ENCODE peak calls at places on chromosomes 4 and X, in nine cellular contexts. L, G, M, U, F, S, R, J and H are unnamed samples.

GRCh38 chr4:123248260-123248659 is 148.3 kb upstream of the SPRY1 start:
- DNase-seq in L (no peak), G (peak; percentile 22), M (no peak), U (no peak), F (peak; percentile 58), S (no peak), R (no peak), J (no peak), H (no peak)

GRCh38 chr4:3046149-3046548 is 28.2 kb downstream of the HTT-AS start:
- DNase-seq in L (no peak), G (no peak), M (no peak), U (no peak), F (no peak), S (no peak), R (no peak), J (no peak), H (no peak)

GRCh38 chr4:174216935-174217272 is 66.6 kb downstream of the FBXO8 start:
- DNase-seq in L (no peak), G (no peak), M (no peak), U (no peak), F (no peak), S (no peak), R (no peak), J (no peak), H (peak; percentile 13)

GRCh38 chr4:170079981-170080380 is 9.8 kb downstream of the AADAT start:
- DNase-seq in L (no peak), G (no peak), M (no peak), U (no peak), F (peak; percentile 11), S (no peak), R (no peak), J (peak; percentile 58), H (no peak)

GRCh38 chr4:929970-930625 is 2.0 kb downstream of the GAK start:
- DNase-seq in L (no peak), G (no peak), M (no peak), U (no peak), F (peak; percentile 71), S (no peak), R (no peak), J (no peak), H (no peak)

GRCh38 chr4:3756343-3757059 is 9.7 kb upstream of the ADRA2C start:
- DNase-seq in L (no peak), G (no peak), M (no peak), U (no peak), F (no peak), S (no peak), R (no peak), J (no peak), H (no peak)

GRCh38 chr4:180335571-180335970 is 1907.6 kb upstream of the TENM3 start:
- DNase-seq in L (no peak), G (no peak), M (no peak), U (no peak), F (no peak), S (no peak), R (no peak), J (peak; percentile 31), H (no peak)

GRCh38 chr4:182137343-182137742 is 105.9 kb upstream of the TENM3 start:
- DNase-seq in L (peak; percentile 41), G (no peak), M (no peak), U (no peak), F (no peak), S (no peak), R (no peak), J (peak; percentile 50), H (no peak)

GRCh38 chr4:6092131-6092530 is 73.9 kb upstream of the C4orf50 start:
- DNase-seq in L (no peak), G (no peak), M (no peak), U (no peak), F (no peak), S (no peak), R (no peak), J (no peak), H (no peak)

GRCh38 chrX:64908121-64908520 is 68.1 kb downstream of the ZC4H2 start:
- DNase-seq in L (no peak), G (no peak), M (no peak), U (no peak), F (no peak), S (no peak), R (no peak), J (no peak), H (no peak)
- TF ChIP-seq CTCF in L (no peak), G (no peak), M (no peak), U (no peak), F (no peak), S (no peak), R (no peak), J (no peak), H (no peak)

GRCh38 chr4:70313736-70314135 is 21.0 kb upstream of the CABS1 start:
- DNase-seq in L (no peak), G (no peak), M (no peak), U (no peak), F (no peak), S (no peak), R (no peak), J (no peak), H (no peak)

DNA sequence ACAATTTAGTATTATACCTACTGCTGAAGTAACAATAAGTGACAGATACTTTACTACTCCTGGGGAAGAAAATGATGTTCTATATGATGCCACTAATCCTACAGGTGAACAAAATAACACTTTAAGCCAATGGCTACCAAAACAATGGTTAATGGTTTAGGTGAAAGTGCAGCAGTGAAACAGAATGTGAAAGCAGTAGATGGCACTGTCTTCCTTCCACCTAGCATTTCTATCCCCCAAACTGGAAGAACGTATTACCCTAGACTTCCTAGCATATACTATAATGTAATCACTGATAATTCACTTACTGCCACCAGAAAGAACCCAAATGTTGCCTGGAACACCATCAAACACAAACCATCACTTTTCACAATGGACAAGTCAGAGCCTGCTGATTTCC is 18.9 kb upstream of the CABS1 start:
- DNase-seq in L (no peak), G (peak; percentile 5), M (no peak), U (no peak), F (no peak), S (no peak), R (no peak), J (no peak), H (no peak)
- TF ChIP-seq CTCF in L (no peak), G (no peak), M (peak; percentile 35), U (peak; percentile 23), F (no peak), S (no peak), R (no peak), J (no peak), H (no peak)

DNA sequence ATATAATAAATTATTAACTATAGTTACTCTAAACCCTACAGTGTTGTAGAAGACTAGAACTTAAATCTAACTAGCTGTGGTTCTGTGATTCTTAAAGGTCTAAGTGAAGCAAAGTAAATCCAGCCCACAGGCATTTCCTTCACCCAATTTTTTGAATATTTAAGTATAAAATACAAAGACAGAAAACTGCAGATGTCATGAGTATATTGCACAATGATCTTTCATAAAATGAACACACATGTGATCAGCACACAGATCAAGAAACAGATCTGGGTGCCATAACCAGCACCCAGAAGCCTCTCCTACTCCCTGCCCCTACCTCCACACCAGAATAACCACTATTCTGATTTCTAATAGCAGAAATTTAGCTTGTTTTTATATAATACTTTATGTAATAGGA is 82.9 kb downstream of the CAMK2D start:
- DNase-seq in L (no peak), G (no peak), M (no peak), U (no peak), F (peak; percentile 25), S (no peak), R (no peak), J (peak; percentile 33), H (no peak)
- TF ChIP-seq CTCF in L (no peak), G (no peak), M (no peak), U (no peak), F (no peak), S (no peak), R (no peak), J (no peak), H (no peak)

GRCh38 chr4:7185487-7186030 is 6.8 kb upstream of the SORCS2 start:
- DNase-seq in L (no peak), G (no peak), M (no peak), U (no peak), F (no peak), S (no peak), R (no peak), J (no peak), H (no peak)

GRCh38 chr4:7187691-7188090 is 4.6 kb upstream of the SORCS2 start:
- DNase-seq in L (no peak), G (no peak), M (no peak), U (no peak), F (no peak), S (no peak), R (no peak), J (no peak), H (no peak)

GRCh38 chr4:7187297-7187592 is 5.1 kb upstream of the SORCS2 start:
- DNase-seq in L (no peak), G (no peak), M (no peak), U (no peak), F (no peak), S (no peak), R (no peak), J (no peak), H (no peak)

GRCh38 chr4:7186516-7187296 is 5.6 kb upstream of the SORCS2 start:
- DNase-seq in L (no peak), G (no peak), M (no peak), U (no peak), F (no peak), S (no peak), R (no peak), J (no peak), H (no peak)

GRCh38 chr4:7186081-7186480 is 6.3 kb upstream of the SORCS2 start:
- DNase-seq in L (no peak), G (peak; percentile 27), M (no peak), U (no peak), F (no peak), S (no peak), R (no peak), J (no peak), H (peak; percentile 49)
- TF ChIP-seq CTCF in L (peak; percentile 57), G (no peak), M (peak; percentile 47), U (peak; percentile 50), F (peak; percentile 30), S (no peak), R (no peak), J (peak; percentile 27), H (peak; percentile 29)

GRCh38 chrX:77276742-77277141 is 170.4 kb upstream of the FGF16 start:
- DNase-seq in L (no peak), G (no peak), M (no peak), U (no peak), F (no peak), S (no peak), R (no peak), J (no peak), H (no peak)
- TF ChIP-seq CTCF in L (no peak), G (no peak), M (peak; percentile 30), U (no peak), F (no peak), S (no peak), R (no peak), J (no peak), H (peak; percentile 36)